ENCODE peak calls at places on chromosomes 13 and 19, in ten cellular contexts. J, D, S, V, U, F, Z, T, P and M are unnamed samples.

GRCh38 chr19:37905936-37906867 is at the start of gene WDR87:
- DNase-seq in P (peak; percentile 77), J (peak; percentile 25), S (no peak), U (peak; percentile 87), F (peak; percentile 94), V (peak; percentile 74), Z (peak; percentile 38), D (no peak), T (peak; percentile 83), M (peak; percentile 98)

GRCh38 chr19:19510432-19510831 is 4.9 kb downstream of the TSSK6 start:
- DNase-seq in Z (no peak), V (no peak), S (no peak), J (no peak), T (no peak), U (no peak), F (peak; percentile 70), D (no peak), P (no peak), M (no peak)

GRCh38 chr19:37217855-37218591 is at the start of gene ZNF383:
- DNase-seq in S (peak; percentile 88), P (peak; percentile 92), T (peak; percentile 84), U (peak; percentile 93), V (peak; percentile 86), F (peak; percentile 97), D (peak; percentile 61), J (peak; percentile 71), Z (peak; percentile 61), M (peak; percentile 90)

GRCh38 chr13:94309576-94309975 is 169.9 kb downstream of the DCT start:
- DNase-seq in F (no peak), J (no peak), S (no peak), Z (no peak), T (no peak), U (no peak), D (no peak), P (no peak), V (no peak), M (no peak)

GRCh38 chr19:2962018-2962670 is 15.2 kb upstream of the TLE6 start:
- DNase-seq in J (peak; percentile 61), D (peak; percentile 37), U (no peak), F (peak; percentile 96), Z (peak; percentile 33), S (peak; percentile 27), T (peak; percentile 61), P (peak; percentile 93), V (peak; percentile 66), M (peak; percentile 91)

GRCh38 chr19:1725100-1726064 is 27.9 kb upstream of the ONECUT3 start:
- DNase-seq in F (peak; percentile 89), U (peak; percentile 82), Z (no peak), D (no peak), P (peak; percentile 75), S (no peak), J (no peak), T (peak; percentile 88), V (peak; percentile 69), M (peak; percentile 100)

GRCh38 chr13:33544308-33544707 is 258.8 kb upstream of the STARD13 start:
- DNase-seq in V (no peak), U (no peak), P (no peak), F (no peak), S (no peak), T (no peak), Z (no peak), D (no peak), J (no peak), M (no peak)

GRCh38 chr19:35000647-35001501 is 751 bp downstream of the GRAMD1A start:
- DNase-seq in Z (no peak), D (no peak), T (peak; percentile 38), U (no peak), F (peak; percentile 69), P (peak; percentile 60), J (peak; percentile 34), V (no peak), S (peak; percentile 29), M (no peak)

GRCh38 chr13:83905641-83906040 is 23.4 kb upstream of the SLITRK1 start:
- DNase-seq in J (no peak), U (no peak), S (no peak), V (no peak), T (no peak), F (no peak), Z (no peak), D (no peak), P (no peak), M (no peak)

GRCh38 chr19:55256562-55257460 is 2.0 kb downstream of the PPP6R1 start:
- DNase-seq in V (no peak), J (no peak), Z (no peak), D (no peak), U (no peak), S (no peak), T (no peak), F (no peak), P (no peak), M (no peak)

GRCh38 chr19:53294786-53295441 is 27.4 kb upstream of the VN1R4 start:
- DNase-seq in F (peak; percentile 63), S (peak; percentile 39), J (no peak), P (no peak), D (no peak), V (no peak), U (no peak), Z (no peak), T (no peak), M (no peak)

GRCh38 chr19:46412034-46412982 is 1.1 kb downstream of the CCDC8 start:
- DNase-seq in Z (no peak), D (no peak), P (peak; percentile 40), S (no peak), V (no peak), F (no peak), J (no peak), T (no peak), U (no peak), M (peak; percentile 69)

GRCh38 chr13:72050251-72050650 is 183.2 kb upstream of the DACH1 start:
- DNase-seq in U (no peak), F (no peak), Z (no peak), D (no peak), S (no peak), P (no peak), T (no peak), V (no peak), J (no peak), M (no peak)

GRCh38 chr19:22545751-22546150 is 88.4 kb upstream of the ZNF492 start:
- DNase-seq in U (no peak), V (peak; percentile 22), Z (no peak), D (no peak), P (no peak), J (no peak), S (peak; percentile 12), F (peak; percentile 67), T (peak; percentile 8), M (peak; percentile 61)

GRCh38 chr13:113447596-113447995 is 5.7 kb downstream of the ADPRHL1 start:
- DNase-seq in D (no peak), V (no peak), J (no peak), Z (no peak), T (no peak), S (no peak), U (no peak), F (no peak), P (no peak), M (no peak)

GRCh38 chr19:31535691-31536460 is 186.6 kb upstream of the TSHZ3 start:
- DNase-seq in S (no peak), P (no peak), U (peak; percentile 44), Z (no peak), J (no peak), T (no peak), F (no peak), V (no peak), D (no peak), M (no peak)

GRCh38 chr19:36041831-36042230 is 9.2 kb upstream of the CLIP3 start:
- DNase-seq in P (peak; percentile 66), D (peak; percentile 71), Z (no peak), F (peak; percentile 57), U (no peak), S (no peak), V (no peak), J (no peak), T (no peak), M (peak; percentile 50)

GRCh38 chr19:46383171-46383815 is 30.1 kb downstream of the CCDC8 start:
- DNase-seq in Z (no peak), F (no peak), T (no peak), D (no peak), J (no peak), S (no peak), U (peak; percentile 57), P (no peak), V (no peak), M (no peak)

GRCh38 chr13:93116809-93117208 is 109.8 kb upstream of the GPC6 start:
- DNase-seq in Z (no peak), F (peak; percentile 30), U (no peak), P (peak; percentile 23), V (no peak), D (no peak), S (no peak), T (no peak), J (no peak), M (no peak)

GRCh38 chr13:73465629-73465974 is 406.8 kb downstream of the KLF5 start:
- DNase-seq in F (no peak), S (peak; percentile 74), V (no peak), D (no peak), J (no peak), U (no peak), T (no peak), P (peak; percentile 56), Z (no peak), M (no peak)

GRCh38 chr13:20822406-20822805 is 48.6 kb upstream of the EEF1AKMT1 start:
- DNase-seq in D (no peak), P (no peak), S (no peak), Z (no peak), F (no peak), U (no peak), T (no peak), J (no peak), V (no peak), M (no peak)

GRCh38 chr13:37914781-37915391 is 45.3 kb upstream of the TRPC4 start:
- DNase-seq in T (no peak), P (no peak), Z (no peak), J (no peak), V (no peak), F (peak; percentile 31), S (peak; percentile 66), D (no peak), U (no peak), M (no peak)

GRCh38 chr19:3175761-3176714 is 2.5 kb upstream of the S1PR4 start:
- DNase-seq in D (peak; percentile 75), U (no peak), Z (no peak), F (no peak), S (peak; percentile 72), V (peak; percentile 15), P (peak; percentile 48), J (no peak), T (no peak), M (peak; percentile 47)

GRCh38 chr13:57820924-57821323 is 189.4 kb downstream of the PCDH17 start:
- DNase-seq in T (no peak), F (no peak), Z (no peak), D (no peak), U (no peak), J (no peak), V (no peak), S (no peak), P (no peak), M (no peak)

GRCh38 chr19:41431426-41432386 is 4.5 kb upstream of the B3GNT8 start:
- DNase-seq in U (no peak), D (no peak), J (no peak), V (peak; percentile 7), P (peak; percentile 58), F (peak; percentile 51), Z (no peak), T (no peak), S (no peak), M (no peak)

GRCh38 chr19:7483720-7484201 is 5.1 kb downstream of the PEX11G start:
- DNase-seq in F (no peak), P (no peak), T (no peak), V (no peak), D (no peak), Z (no peak), S (no peak), U (no peak), J (no peak), M (no peak)

GRCh38 chr19:32599736-32600157 is 18.8 kb downstream of the PDCD5 start:
- DNase-seq in V (peak; percentile 48), S (no peak), U (no peak), T (peak; percentile 44), D (no peak), F (peak; percentile 75), J (peak; percentile 45), Z (peak; percentile 5), P (peak; percentile 71), M (peak; percentile 70)

GRCh38 chr19:41299755-41300089 is 10.2 kb upstream of the CCDC97 start:
- DNase-seq in J (no peak), D (no peak), Z (peak; percentile 51), P (peak; percentile 64), F (no peak), U (no peak), S (peak; percentile 50), V (no peak), T (no peak), M (no peak)